ENCODE peak calls at places on chromosome 9, in six cellular contexts. S, F, J, T, W and K are unnamed samples.
A peak's percentile ranks its signal among the peaks of the same experiment; 100 is the strongest.

GRCh38 chr9:2691212-2691611 is 26.1 kb upstream of the KCNV2 start:
- DNase-seq in S (peak; percentile 22), F (no peak), J (no peak), T (no peak), W (no peak), K (peak; percentile 32)

GRCh38 chr9:19404278-19405075 is 4.3 kb upstream of the ACER2 start:
- DNase-seq in S (peak; percentile 14), F (peak; percentile 53), J (no peak), T (no peak), W (no peak), K (no peak)

GRCh38 chr9:76452839-76453238 is 6.1 kb upstream of the GCNT1 start:
- DNase-seq in S (peak; percentile 39), F (no peak), J (no peak), T (no peak), W (no peak), K (peak; percentile 60)

GRCh38 chr9:129148463-129149204 is 29.4 kb downstream of the IER5L start:
- DNase-seq in S (no peak), F (no peak), J (no peak), T (no peak), W (no peak), K (no peak)

GRCh38 chr9:121359358-121360294 is 10.4 kb downstream of the STOM start:
- DNase-seq in S (no peak), F (no peak), J (no peak), T (peak; percentile 37), W (no peak), K (peak; percentile 41)

GRCh38 chr9:124291801-124292396 is 34.1 kb downstream of the NEK6 start:
- DNase-seq in S (no peak), F (no peak), J (no peak), T (peak; percentile 21), W (no peak), K (no peak)

GRCh38 chr9:19998823-19999455 is 210.1 kb upstream of the SLC24A2 start:
- DNase-seq in S (peak; percentile 80), F (no peak), J (no peak), T (no peak), W (no peak), K (no peak)

GRCh38 chr9:130535818-130536521 is 43.4 kb upstream of the FUBP3 start:
- DNase-seq in S (peak; percentile 22), F (no peak), J (no peak), T (peak; percentile 20), W (peak; percentile 51), K (peak; percentile 60)

GRCh38 chr9:2816476-2817141 is 27.3 kb downstream of the PUM3 start:
- DNase-seq in S (peak; percentile 74), F (no peak), J (no peak), T (peak; percentile 96), W (no peak), K (peak; percentile 93)

GRCh38 chr9:101626295-101626694 is 31.5 kb upstream of the PPP3R2 start:
- DNase-seq in S (no peak), F (no peak), J (no peak), T (no peak), W (no peak), K (no peak)

GRCh38 chr9:121388140-121388925 is 18.3 kb upstream of the STOM start:
- DNase-seq in S (no peak), F (no peak), J (no peak), T (no peak), W (no peak), K (no peak)

GRCh38 chr9:136858844-136859757 is 7.0 kb downstream of the MAMDC4 start:
- DNase-seq in S (peak; percentile 29), F (peak; percentile 95), J (no peak), T (peak; percentile 37), W (no peak), K (peak; percentile 31)

GRCh38 chr9:113949206-113950078 is 73.3 kb downstream of the ZNF618 start:
- DNase-seq in S (no peak), F (no peak), J (no peak), T (no peak), W (no peak), K (no peak)

GRCh38 chr9:97307500-97308163 is at the start of gene CCDC180:
- DNase-seq in S (peak; percentile 60), F (no peak), J (no peak), T (peak; percentile 40), W (no peak), K (peak; percentile 68)

GRCh38 chr9:71897573-71897972 is 13.4 kb downstream of the ABHD17B start:
- DNase-seq in S (peak; percentile 37), F (no peak), J (no peak), T (no peak), W (no peak), K (peak; percentile 8)

GRCh38 chr9:94760646-94761045 is 34.1 kb downstream of the AOPEP start:
- DNase-seq in S (no peak), F (no peak), J (no peak), T (no peak), W (peak; percentile 61), K (no peak)

GRCh38 chr9:135391759-135392158 is 87.8 kb upstream of the PPP1R26 start:
- DNase-seq in S (no peak), F (no peak), J (no peak), T (no peak), W (no peak), K (no peak)

GRCh38 chr9:121671612-121672155 is 20.2 kb downstream of the DAB2IP start:
- DNase-seq in S (peak; percentile 93), F (no peak), J (no peak), T (peak; percentile 79), W (no peak), K (peak; percentile 82)

GRCh38 chr9:70567511-70567910 is 153.1 kb upstream of the KLF9 start:
- DNase-seq in S (no peak), F (no peak), J (no peak), T (peak; percentile 93), W (no peak), K (no peak)

GRCh38 chr9:124349675-124350484 is 65.4 kb downstream of the PSMB7 start:
- DNase-seq in S (no peak), F (no peak), J (no peak), T (no peak), W (no peak), K (no peak)

GRCh38 chr9:130155647-130156046 is 16.6 kb upstream of the NCS1 start:
- DNase-seq in S (no peak), F (no peak), J (no peak), T (no peak), W (no peak), K (no peak)

GRCh38 chr9:92770005-92770995 is 5.7 kb upstream of the BICD2 start:
- DNase-seq in S (peak; percentile 25), F (no peak), J (no peak), T (peak; percentile 35), W (no peak), K (peak; percentile 49)

DNA sequence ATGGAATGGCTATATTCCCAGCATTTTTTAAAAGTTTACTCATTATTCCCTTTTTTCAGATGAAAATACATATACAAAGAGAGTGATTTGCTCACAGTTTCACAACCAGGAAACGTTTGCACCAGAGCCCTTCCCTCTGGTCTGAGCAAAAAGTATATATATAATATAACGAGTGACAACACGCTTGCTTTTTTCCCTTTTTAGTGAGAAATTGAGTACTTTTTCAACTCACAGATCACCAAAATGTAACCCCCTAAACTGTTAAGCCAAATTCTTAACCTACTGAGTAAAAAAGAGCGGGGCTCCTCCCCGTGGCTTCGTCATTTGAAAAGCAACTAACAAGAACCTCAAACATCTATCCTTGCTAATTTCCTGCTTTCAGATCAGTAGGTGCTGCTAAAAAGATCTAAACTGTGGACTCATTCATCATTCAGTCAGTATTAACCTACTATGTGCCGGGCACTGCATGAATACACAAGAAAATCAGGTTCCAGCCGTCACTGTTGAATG is 955 bp upstream of the PTBP3 start:
- DNase-seq in S (peak; percentile 49), F (no peak), J (peak; percentile 55), T (no peak), W (peak; percentile 19), K (peak; percentile 46)
- TF ChIP-seq CTCF in S (no peak), F (no peak), J (no peak), T (no peak), W (no peak), K (no peak)

DNA sequence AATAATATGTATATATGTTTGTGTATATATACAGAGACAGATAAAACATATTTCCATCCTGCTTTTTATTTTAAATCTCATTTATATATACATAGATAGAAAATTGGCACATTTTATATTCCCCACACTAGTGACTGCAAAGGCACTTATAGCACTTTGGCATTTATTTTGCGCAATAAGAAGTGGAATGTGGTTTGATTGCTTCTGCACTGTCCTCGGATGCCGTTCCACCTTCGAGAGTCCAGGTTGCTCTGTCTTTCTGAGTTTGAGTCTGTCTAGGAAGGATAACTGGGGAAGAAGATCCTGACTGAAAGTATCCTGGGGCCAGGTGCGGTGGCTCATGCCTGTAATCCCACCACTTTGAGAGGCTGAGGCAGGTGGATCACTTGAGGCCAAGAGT is 66.5 kb upstream of the ENTREP1 start:
- DNase-seq in S (no peak), F (no peak), J (no peak), T (no peak), W (no peak), K (no peak)
- H3K4me3 ChIP-seq in S (no peak overlapping the region), F (no peak overlapping the region), J (no peak overlapping the region), T (no peak overlapping the region), W (no peak overlapping the region), K (no peak overlapping the region)

GRCh38 chr9:35396560-35397215 is 93.2 kb upstream of the RUSC2 start:
- DNase-seq in S (no peak), F (no peak), J (no peak), T (no peak), W (no peak), K (no peak)

GRCh38 chr9:35398651-35399335 is 91.1 kb upstream of the RUSC2 start:
- DNase-seq in S (no peak), F (no peak), J (no peak), T (no peak), W (no peak), K (no peak)

GRCh38 chr9:35397923-35398322 is 92.0 kb upstream of the RUSC2 start:
- DNase-seq in S (no peak), F (no peak), J (no peak), T (no peak), W (no peak), K (no peak)

GRCh38 chr9:35397216-35397698 is 92.7 kb upstream of the RUSC2 start:
- DNase-seq in S (no peak), F (no peak), J (no peak), T (no peak), W (no peak), K (no peak)

GRCh38 chr9:35401011-35401410 is 88.9 kb upstream of the RUSC2 start:
- DNase-seq in S (no peak), F (no peak), J (no peak), T (no peak), W (no peak), K (no peak)
- TF ChIP-seq CTCF in S (no peak), F (no peak), J (no peak), T (no peak), W (no peak), K (no peak)

DNA sequence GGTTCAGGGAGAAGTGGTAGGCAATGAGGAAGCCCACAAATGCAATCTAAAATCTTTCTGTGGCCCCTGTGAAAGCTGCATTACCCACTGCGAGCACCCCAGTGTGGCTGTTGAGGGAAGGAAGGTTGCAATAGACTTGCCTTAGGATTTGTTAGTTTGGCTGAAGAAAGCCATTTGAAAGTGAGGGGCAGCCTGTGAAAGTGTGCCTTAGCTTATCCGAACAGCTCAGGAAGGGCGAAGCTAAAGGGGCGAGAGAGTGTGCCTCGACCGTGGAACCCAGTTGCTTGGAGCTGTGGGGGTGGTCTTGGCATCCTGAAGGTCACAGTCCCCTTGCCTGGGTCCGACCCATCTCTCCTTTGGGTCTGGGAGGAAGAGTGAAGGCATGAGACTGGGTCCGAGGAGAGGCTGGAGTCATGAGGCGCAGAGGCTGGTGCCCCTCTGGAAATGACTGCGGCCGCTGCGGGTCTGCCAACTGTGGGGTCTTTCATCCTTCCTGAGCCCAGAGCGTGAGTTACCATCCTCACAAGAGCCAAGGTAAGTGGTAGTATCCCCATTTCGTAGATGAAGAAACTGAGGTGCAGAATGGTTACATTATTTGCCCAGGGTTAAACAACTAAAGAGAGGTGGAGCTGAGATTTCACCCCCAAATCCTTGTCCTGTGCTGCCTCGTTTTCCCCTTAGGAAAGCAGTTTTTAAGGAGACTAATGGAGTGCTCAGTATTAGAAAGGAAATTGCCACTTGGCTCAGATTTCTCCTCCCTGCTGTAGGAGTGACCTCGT is 24.4 kb downstream of the SLC25A25 start:
- DNase-seq in S (no peak), F (no peak), J (no peak), T (no peak), W (no peak), K (no peak)
- H3K4me3 ChIP-seq in S (peak overlapping the region; percentile 55), F (no peak overlapping the region), J (peak overlapping the region; percentile 7), T (peak overlapping the region; percentile 37), W (no peak overlapping the region), K (no peak overlapping the region)